ENCODE peak calls at places on chromosomes 6 and 20, in six cellular contexts. One of them, this sample, is unnamed.
A peak's percentile ranks its signal among the peaks of the same experiment; 100 is the strongest.

GRCh38 chr6:91268941-91269340 is 682.1 kb upstream of the MAP3K7 start:
- DNase-seq in Kasumi-1: no peak
- DNase-seq in trophoblast cell: no peak
- DNase-seq in B cell: no peak
- DNase-seq in A549: no peak
- DNase-seq in bronchial epithelial cell: no peak
- DNase-seq in this sample: no peak

GRCh38 chr6:148747145-148747492 is 289 bp downstream of the UST start:
- DNase-seq in trophoblast cell: no peak
- DNase-seq in A549: peak; percentile 14
- DNase-seq in B cell: no peak
- DNase-seq in Kasumi-1: no peak
- DNase-seq in bronchial epithelial cell: no peak
- DNase-seq in this sample: peak; percentile 19

GRCh38 chr6:122806290-122806689 is 17.2 kb downstream of the SMPDL3A start:
- DNase-seq in bronchial epithelial cell: no peak
- DNase-seq in trophoblast cell: no peak
- DNase-seq in B cell: no peak
- DNase-seq in A549: no peak
- DNase-seq in Kasumi-1: no peak
- DNase-seq in this sample: no peak

GRCh38 chr20:44010162-44010704 is 95.6 kb downstream of the TOX2 start:
- DNase-seq in bronchial epithelial cell: no peak
- DNase-seq in Kasumi-1: no peak
- DNase-seq in trophoblast cell: no peak
- DNase-seq in B cell: no peak
- DNase-seq in A549: no peak
- DNase-seq in this sample: no peak

GRCh38 chr6:154249499-154250298 is 106.9 kb downstream of the IPCEF1 start:
- DNase-seq in A549: no peak
- DNase-seq in bronchial epithelial cell: no peak
- DNase-seq in B cell: no peak
- DNase-seq in trophoblast cell: no peak
- DNase-seq in Kasumi-1: no peak
- DNase-seq in this sample: no peak

GRCh38 chr20:36571564-36572504 is 1.6 kb upstream of the TGIF2 start:
- DNase-seq in A549: no peak
- DNase-seq in bronchial epithelial cell: no peak
- DNase-seq in B cell: no peak
- DNase-seq in Kasumi-1: no peak
- DNase-seq in trophoblast cell: no peak
- DNase-seq in this sample: no peak

GRCh38 chr6:82040405-82041221 is 206.9 kb downstream of the IBTK start:
- DNase-seq in Kasumi-1: peak; percentile 49
- DNase-seq in trophoblast cell: peak; percentile 39
- DNase-seq in A549: peak; percentile 6
- DNase-seq in bronchial epithelial cell: peak; percentile 49
- DNase-seq in B cell: no peak
- DNase-seq in this sample: peak; percentile 2

GRCh38 chr20:42721923-42722322 is 467.8 kb downstream of the PTPRT start:
- DNase-seq in bronchial epithelial cell: peak; percentile 22
- DNase-seq in B cell: no peak
- DNase-seq in trophoblast cell: no peak
- DNase-seq in A549: no peak
- DNase-seq in Kasumi-1: no peak
- DNase-seq in this sample: no peak

GRCh38 chr20:42492998-42493397 is 696.7 kb downstream of the PTPRT start:
- DNase-seq in trophoblast cell: no peak
- DNase-seq in B cell: no peak
- DNase-seq in Kasumi-1: no peak
- DNase-seq in A549: no peak
- DNase-seq in bronchial epithelial cell: no peak
- DNase-seq in this sample: no peak

GRCh38 chr20:64136004-64136710 is 28.1 kb upstream of the MYT1 start:
- DNase-seq in A549: no peak
- DNase-seq in Kasumi-1: no peak
- DNase-seq in B cell: no peak
- DNase-seq in bronchial epithelial cell: no peak
- DNase-seq in trophoblast cell: no peak
- DNase-seq in this sample: no peak

GRCh38 chr6:5497896-5498578 is 236.7 kb downstream of the FARS2 start:
- DNase-seq in B cell: no peak
- DNase-seq in Kasumi-1: no peak
- DNase-seq in bronchial epithelial cell: no peak
- DNase-seq in A549: no peak
- DNase-seq in trophoblast cell: no peak
- DNase-seq in this sample: no peak

GRCh38 chr20:3805594-3806264 is 9.6 kb downstream of the CDC25B start:
- DNase-seq in bronchial epithelial cell: peak; percentile 64
- DNase-seq in B cell: no peak
- DNase-seq in A549: no peak
- DNase-seq in trophoblast cell: no peak
- DNase-seq in Kasumi-1: no peak
- DNase-seq in this sample: no peak

GRCh38 chr6:35415065-35415880 is 36.9 kb upstream of the FANCE start:
- DNase-seq in Kasumi-1: peak; percentile 59
- DNase-seq in bronchial epithelial cell: peak; percentile 71
- DNase-seq in B cell: no peak
- DNase-seq in A549: peak; percentile 66
- DNase-seq in trophoblast cell: peak; percentile 72
- DNase-seq in this sample: peak; percentile 88

GRCh38 chr6:5832621-5833107 is 174.1 kb downstream of the NRN1 start:
- DNase-seq in bronchial epithelial cell: no peak
- DNase-seq in trophoblast cell: no peak
- DNase-seq in B cell: no peak
- DNase-seq in Kasumi-1: no peak
- DNase-seq in A549: no peak
- DNase-seq in this sample: no peak

GRCh38 chr6:36122495-36123269 is 7.6 kb upstream of the MAPK13 start:
- DNase-seq in trophoblast cell: no peak
- DNase-seq in B cell: no peak
- DNase-seq in Kasumi-1: no peak
- DNase-seq in A549: no peak
- DNase-seq in bronchial epithelial cell: no peak
- DNase-seq in this sample: no peak

GRCh38 chr6:43970068-43970912 is 157.0 kb downstream of the MRPL14 start:
- DNase-seq in B cell: no peak
- DNase-seq in bronchial epithelial cell: no peak
- DNase-seq in trophoblast cell: no peak
- DNase-seq in Kasumi-1: no peak
- DNase-seq in A549: no peak
- DNase-seq in this sample: no peak

GRCh38 chr6:133340557-133340956 is 99.4 kb downstream of the EYA4 start:
- DNase-seq in Kasumi-1: no peak
- DNase-seq in B cell: no peak
- DNase-seq in A549: peak; percentile 24
- DNase-seq in trophoblast cell: no peak
- DNase-seq in bronchial epithelial cell: peak; percentile 67
- DNase-seq in this sample: no peak

GRCh38 chr6:28727559-28728211 is 196.1 kb downstream of the TRIM27 start:
- DNase-seq in Kasumi-1: no peak
- DNase-seq in A549: no peak
- DNase-seq in bronchial epithelial cell: no peak
- DNase-seq in trophoblast cell: peak; percentile 22
- DNase-seq in B cell: no peak
- DNase-seq in this sample: no peak

GRCh38 chr6:79117752-79118151 is 39.7 kb upstream of the PHIP start:
- DNase-seq in trophoblast cell: no peak
- DNase-seq in bronchial epithelial cell: peak; percentile 36
- DNase-seq in A549: no peak
- DNase-seq in B cell: no peak
- DNase-seq in Kasumi-1: no peak
- DNase-seq in this sample: no peak

GRCh38 chr6:27205375-27206278 is 41.9 kb upstream of the PRSS16 start:
- DNase-seq in Kasumi-1: no peak
- DNase-seq in B cell: no peak
- DNase-seq in trophoblast cell: peak; percentile 63
- DNase-seq in A549: no peak
- DNase-seq in bronchial epithelial cell: no peak
- DNase-seq in this sample: no peak

GRCh38 chr6:25363429-25363828 is 84.3 kb downstream of the CARMIL1 start:
- DNase-seq in trophoblast cell: no peak
- DNase-seq in Kasumi-1: peak; percentile 44
- DNase-seq in A549: no peak
- DNase-seq in B cell: no peak
- DNase-seq in bronchial epithelial cell: no peak
- DNase-seq in this sample: no peak

GRCh38 chr6:138289739-138290138 is 71.4 kb upstream of the PBOV1 start:
- DNase-seq in Kasumi-1: no peak
- DNase-seq in bronchial epithelial cell: no peak
- DNase-seq in trophoblast cell: peak; percentile 26
- DNase-seq in A549: peak; percentile 6
- DNase-seq in B cell: no peak
- DNase-seq in this sample: peak; percentile 23

GRCh38 chr6:157535354-157536217 is 154.6 kb downstream of the ZDHHC14 start:
- DNase-seq in trophoblast cell: no peak
- DNase-seq in B cell: no peak
- DNase-seq in A549: no peak
- DNase-seq in bronchial epithelial cell: peak; percentile 90
- DNase-seq in Kasumi-1: peak; percentile 54
- DNase-seq in this sample: no peak

GRCh38 chr20:23702021-23702420 is 13.2 kb upstream of the CST4 start:
- DNase-seq in Kasumi-1: no peak
- DNase-seq in trophoblast cell: no peak
- DNase-seq in B cell: no peak
- DNase-seq in A549: no peak
- DNase-seq in bronchial epithelial cell: no peak
- DNase-seq in this sample: no peak

GRCh38 chr20:2379511-2380229 is 1.0 kb upstream of the TGM6 start:
- DNase-seq in B cell: no peak
- DNase-seq in trophoblast cell: no peak
- DNase-seq in bronchial epithelial cell: no peak
- DNase-seq in A549: no peak
- DNase-seq in Kasumi-1: peak; percentile 94
- DNase-seq in this sample: no peak

This sample was measured in T47D.